ENCODE peak calls at places on chromosomes 13 and 19, in nine cellular contexts. N, Q, X, G, I, T, K, D and A are unnamed samples.
A peak's percentile ranks its signal among the peaks of the same experiment; 100 is the strongest.

GRCh38 chr19:18191640-18192062 is 1.4 kb upstream of the MPV17L2 start:
- DNase-seq in Q (no peak), K (no peak), X (no peak), D (no peak), I (no peak), T (no peak), N (no peak), G (no peak), A (no peak)

GRCh38 chr19:38049105-38049649 is 142.2 kb downstream of the SIPA1L3 start:
- DNase-seq in K (peak; percentile 29), G (peak; percentile 57), N (peak; percentile 54), I (no peak), Q (no peak), D (no peak), T (no peak), X (peak; percentile 40), A (no peak)

GRCh38 chr13:85935868-85936467 is 136.7 kb upstream of the SLITRK6 start:
- DNase-seq in X (no peak), Q (no peak), G (no peak), K (no peak), D (no peak), T (no peak), I (no peak), N (no peak), A (no peak)

GRCh38 chr19:52296773-52297600 is at the start of gene ZNF480:
- DNase-seq in K (peak; percentile 93), T (peak; percentile 82), Q (peak; percentile 94), N (peak; percentile 79), X (peak; percentile 69), D (peak; percentile 77), G (peak; percentile 74), I (peak; percentile 73), A (peak; percentile 84)

GRCh38 chr19:18440421-18440877 is 2.5 kb upstream of the ISYNA1 start:
- DNase-seq in X (no peak), G (no peak), N (no peak), I (no peak), D (no peak), K (no peak), T (peak; percentile 38), Q (peak; percentile 83), A (no peak)

GRCh38 chr19:18730885-18731513 is 47.5 kb downstream of the CRTC1 start:
- DNase-seq in D (no peak), G (no peak), K (no peak), I (no peak), Q (peak; percentile 54), X (no peak), T (no peak), N (no peak), A (no peak)

GRCh38 chr13:22736084-22736767 is 444.6 kb upstream of the SGCG start:
- DNase-seq in X (no peak), Q (peak; percentile 19), T (no peak), G (no peak), D (no peak), N (no peak), K (no peak), I (no peak), A (no peak)

GRCh38 chr13:43742911-43743310 is 43.9 kb downstream of the ENOX1 start:
- DNase-seq in N (no peak), Q (no peak), I (no peak), K (no peak), G (no peak), T (no peak), X (no peak), D (no peak), A (no peak)